ENCODE peak calls at places on chromosomes 12 and 14, in four cellular contexts. One of them, this sample, is unnamed.

GRCh38 chr12:76768566-76768965 is 4.7 kb downstream of the ZDHHC17 start:
- DNase-seq in WTC11: no peak
- DNase-seq in A549: no peak
- DNase-seq in HepG2: no peak
- DNase-seq in this sample: no peak

GRCh38 chr14:69460093-69460701 is 24.3 kb upstream of the PLEKHD1 start:
- DNase-seq in WTC11: peak
- DNase-seq in A549: peak
- DNase-seq in HepG2: peak
- DNase-seq in this sample: peak

GRCh38 chr12:14239935-14240872 is 125.3 kb upstream of the ATF7IP start:
- DNase-seq in WTC11: peak
- DNase-seq in A549: no peak
- DNase-seq in HepG2: no peak
- DNase-seq in this sample: no peak

GRCh38 chr14:59333668-59334067 is 131.5 kb downstream of the GPR135 start:
- DNase-seq in WTC11: no peak
- DNase-seq in A549: peak
- DNase-seq in HepG2: peak
- DNase-seq in this sample: no peak

GRCh38 chr12:70983692-70984091 is 63.2 kb upstream of the PTPRR start:
- DNase-seq in WTC11: peak
- DNase-seq in A549: no peak
- DNase-seq in HepG2: no peak
- DNase-seq in this sample: no peak

GRCh38 chr12:64669270-64669842 is 59.1 kb downstream of the RASSF3 start:
- DNase-seq in WTC11: peak
- DNase-seq in A549: no peak
- DNase-seq in HepG2: peak
- DNase-seq in this sample: peak

GRCh38 chr14:38867561-38868150 is 235.4 kb downstream of the SEC23A start:
- DNase-seq in WTC11: peak
- DNase-seq in A549: peak
- DNase-seq in HepG2: peak
- DNase-seq in this sample: peak

GRCh38 chr14:69612014-69612758 is 790 bp downstream of the SUSD6 start:
- DNase-seq in WTC11: peak
- DNase-seq in A549: no peak
- DNase-seq in HepG2: no peak
- DNase-seq in this sample: no peak

GRCh38 chr14:97029800-97030199 is 232.6 kb downstream of the VRK1 start:
- DNase-seq in WTC11: no peak
- DNase-seq in A549: no peak
- DNase-seq in HepG2: no peak
- DNase-seq in this sample: no peak

GRCh38 chr12:115354007-115354452 is 670.1 kb upstream of the TBX3 start:
- DNase-seq in WTC11: no peak
- DNase-seq in A549: peak
- DNase-seq in HepG2: peak
- DNase-seq in this sample: no peak

GRCh38 chr14:93012516-93013367 is 89.8 kb downstream of the CHGA start:
- DNase-seq in WTC11: no peak
- DNase-seq in A549: no peak
- DNase-seq in HepG2: no peak
- DNase-seq in this sample: no peak

GRCh38 chr12:132904718-132905328 is 17.4 kb upstream of the CHFR start:
- DNase-seq in WTC11: peak
- DNase-seq in A549: no peak
- DNase-seq in HepG2: no peak
- DNase-seq in this sample: peak

GRCh38 chr12:7108042-7108927 is 729 bp downstream of the C1RL start:
- DNase-seq in WTC11: peak
- DNase-seq in A549: peak
- DNase-seq in HepG2: peak
- DNase-seq in this sample: peak

GRCh38 chr14:99133563-99134332 is 138.2 kb downstream of the BCL11B start:
- DNase-seq in WTC11: no peak
- DNase-seq in A549: no peak
- DNase-seq in HepG2: no peak
- DNase-seq in this sample: no peak

GRCh38 chr12:94603434-94604068 is 46.8 kb downstream of the TMCC3 start:
- DNase-seq in WTC11: peak
- DNase-seq in A549: peak
- DNase-seq in HepG2: peak
- DNase-seq in this sample: peak

GRCh38 chr12:3199551-3200031 is 122.4 kb downstream of the TSPAN9 start:
- DNase-seq in WTC11: peak
- DNase-seq in A549: peak
- DNase-seq in HepG2: no peak
- DNase-seq in this sample: no peak

GRCh38 chr14:94122438-94122837 is 7.0 kb downstream of the IFI27L2 start:
- DNase-seq in WTC11: no peak
- DNase-seq in A549: no peak
- DNase-seq in HepG2: no peak
- DNase-seq in this sample: no peak

GRCh38 chr12:8996682-8997405 is 7.5 kb downstream of the KLRG1 start:
- DNase-seq in WTC11: no peak
- DNase-seq in A549: no peak
- DNase-seq in HepG2: no peak
- DNase-seq in this sample: no peak

GRCh38 chr12:109735825-109736551 is 22.4 kb downstream of the FAM222A start:
- DNase-seq in WTC11: peak
- DNase-seq in A549: no peak
- DNase-seq in HepG2: no peak
- DNase-seq in this sample: no peak

GRCh38 chr14:105315941-105316562 is 1.5 kb downstream of the PACS2 start:
- DNase-seq in WTC11: no peak
- DNase-seq in A549: no peak
- DNase-seq in HepG2: no peak
- DNase-seq in this sample: no peak

GRCh38 chr14:50837271-50837670 is 6.3 kb upstream of the NIN start:
- DNase-seq in WTC11: no peak
- DNase-seq in A549: no peak
- DNase-seq in HepG2: no peak
- DNase-seq in this sample: no peak

GRCh38 chr12:97061164-97061563 is 154.1 kb downstream of the NEDD1 start:
- DNase-seq in WTC11: no peak
- DNase-seq in A549: no peak
- DNase-seq in HepG2: no peak
- DNase-seq in this sample: no peak

GRCh38 chr14:94821705-94822104 is 51.8 kb upstream of the GSC start:
- DNase-seq in WTC11: no peak
- DNase-seq in A549: no peak
- DNase-seq in HepG2: no peak
- DNase-seq in this sample: no peak

GRCh38 chr14:61573748-61574513 is 121.4 kb upstream of the HIF1A start:
- DNase-seq in WTC11: no peak
- DNase-seq in A549: no peak
- DNase-seq in HepG2: no peak
- DNase-seq in this sample: no peak

GRCh38 chr14:77641207-77641533 is 24.7 kb upstream of the SPTLC2 start:
- DNase-seq in WTC11: no peak
- DNase-seq in A549: no peak
- DNase-seq in HepG2: no peak
- DNase-seq in this sample: no peak

GRCh38 chr14:101234588-101234937 is 326.7 kb upstream of the DIO3 start:
- DNase-seq in WTC11: no peak
- DNase-seq in A549: no peak
- DNase-seq in HepG2: no peak
- DNase-seq in this sample: no peak

GRCh38 chr14:37171678-37172023 is 755 bp downstream of the SLC25A21 start:
- DNase-seq in WTC11: no peak
- DNase-seq in A549: no peak
- DNase-seq in HepG2: no peak
- DNase-seq in this sample: no peak

GRCh38 chr14:106841701-106842100 is 1315.3 kb downstream of the TMEM121 start:
- DNase-seq in WTC11: no peak
- DNase-seq in A549: no peak
- DNase-seq in HepG2: no peak
- DNase-seq in this sample: no peak

GRCh38 chr12:130362060-130362459 is 24.4 kb downstream of the PIWIL1 start:
- DNase-seq in WTC11: no peak
- DNase-seq in A549: no peak
- DNase-seq in HepG2: no peak
- DNase-seq in this sample: no peak

GRCh38 chr14:99676657-99677056 is 7.4 kb upstream of the CYP46A1 start:
- DNase-seq in WTC11: no peak
- DNase-seq in A549: no peak
- DNase-seq in HepG2: no peak
- DNase-seq in this sample: no peak

GRCh38 chr12:54463484-54463883 is 9.9 kb downstream of the GTSF1 start:
- DNase-seq in WTC11: no peak
- DNase-seq in A549: no peak
- DNase-seq in HepG2: no peak
- DNase-seq in this sample: no peak

GRCh38 chr12:71046215-71046614 is 111.6 kb downstream of the TSPAN8 start:
- DNase-seq in WTC11: no peak
- DNase-seq in A549: peak
- DNase-seq in HepG2: no peak
- DNase-seq in this sample: no peak

GRCh38 chr14:54487771-54488170 is 1.0 kb downstream of the GMFB start:
- DNase-seq in WTC11: no peak
- DNase-seq in A549: peak
- DNase-seq in HepG2: no peak
- DNase-seq in this sample: no peak

GRCh38 chr12:121538699-121539061 is 42.1 kb downstream of the KDM2B start:
- DNase-seq in WTC11: peak
- DNase-seq in A549: peak
- DNase-seq in HepG2: peak
- DNase-seq in this sample: no peak

GRCh38 chr14:25150934-25151790 is 101.2 kb upstream of the STXBP6 start:
- DNase-seq in WTC11: no peak
- DNase-seq in A549: peak
- DNase-seq in HepG2: peak
- DNase-seq in this sample: peak

GRCh38 chr14:77485901-77486678 is 12.5 kb downstream of the ISM2 start:
- DNase-seq in WTC11: no peak
- DNase-seq in A549: peak
- DNase-seq in HepG2: no peak
- DNase-seq in this sample: no peak

GRCh38 chr14:81436296-81437138 is 36.4 kb upstream of the STON2 start:
- DNase-seq in WTC11: peak
- DNase-seq in A549: peak
- DNase-seq in HepG2: peak
- DNase-seq in this sample: peak

GRCh38 chr12:12387521-12387920 is 30.6 kb downstream of the BORCS5 start:
- DNase-seq in WTC11: no peak
- DNase-seq in A549: no peak
- DNase-seq in HepG2: no peak
- DNase-seq in this sample: no peak
- TF ChIP-seq USF2 in WTC11: no peak
- TF ChIP-seq USF2 in A549: no peak
- TF ChIP-seq USF2 in HepG2: no peak
- TF ChIP-seq USF2 in this sample: no peak

GRCh38 chr12:10503460-10503859 is 2.2 kb upstream of the EIF2S3B start:
- DNase-seq in WTC11: no peak
- DNase-seq in A549: no peak
- DNase-seq in HepG2: no peak
- DNase-seq in this sample: no peak
- TF ChIP-seq NR3C1 in WTC11: no peak
- TF ChIP-seq NR3C1 in A549: no peak
- TF ChIP-seq NR3C1 in HepG2: no peak
- TF ChIP-seq NR3C1 in this sample: no peak

DNA sequence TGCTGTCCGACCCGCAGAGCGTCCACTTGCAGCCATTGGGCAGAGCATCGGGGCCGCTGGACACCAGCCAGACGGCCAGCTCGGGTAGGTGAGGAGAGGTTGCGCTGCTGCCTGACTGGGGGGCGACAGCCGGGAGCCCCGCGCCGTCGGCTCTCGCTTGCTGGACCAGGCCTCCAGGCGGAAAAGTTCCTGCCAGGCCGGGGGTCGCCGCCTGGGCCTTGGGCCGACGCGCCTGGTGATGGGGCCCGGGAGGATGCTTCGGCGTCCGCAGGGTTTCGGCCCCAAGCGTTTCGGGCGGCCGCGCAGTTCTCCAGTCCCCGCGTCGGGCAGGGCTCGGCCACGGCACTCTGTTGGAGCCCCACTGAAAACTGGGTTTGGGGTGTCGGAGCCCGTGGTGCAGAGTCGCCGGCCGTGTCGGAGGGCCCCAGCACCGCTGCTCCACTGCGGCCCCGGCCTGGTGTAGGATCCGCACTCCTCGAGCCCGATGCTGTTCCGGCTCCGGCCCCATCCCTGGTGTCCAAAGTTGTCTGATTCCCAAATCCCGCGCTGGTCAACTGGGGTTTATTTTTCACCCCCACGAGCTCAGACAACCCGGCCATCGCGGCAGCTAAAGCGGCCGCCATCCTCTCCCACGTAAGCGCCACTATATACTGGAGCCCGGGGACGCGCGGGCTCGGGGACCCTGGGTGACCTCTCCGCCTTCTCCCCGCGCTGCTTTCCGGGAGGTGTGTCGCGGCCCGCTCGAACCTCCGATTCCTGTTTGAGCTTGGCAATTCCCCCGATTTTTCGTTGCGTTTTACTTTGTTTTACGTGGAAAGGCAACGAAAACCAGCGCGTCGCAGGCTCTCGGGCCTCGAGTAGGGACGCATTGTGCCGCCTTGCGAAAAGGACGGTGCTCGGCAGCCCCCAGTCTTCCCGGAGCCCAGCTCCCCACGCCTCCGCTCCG is 872 bp downstream of the VSX2 start:
- DNase-seq in WTC11: peak
- DNase-seq in A549: no peak
- DNase-seq in HepG2: no peak
- DNase-seq in this sample: no peak
- TF ChIP-seq USF2 in WTC11: no peak
- TF ChIP-seq USF2 in A549: no peak
- TF ChIP-seq USF2 in HepG2: no peak
- TF ChIP-seq USF2 in this sample: no peak

GRCh38 chr12:67649165-67650126 is 901 bp downstream of the DYRK2 start:
- DNase-seq in WTC11: peak
- DNase-seq in A549: no peak
- DNase-seq in HepG2: no peak
- DNase-seq in this sample: peak

GRCh38 chr12:67648306-67649164 is at the start of gene DYRK2:
- DNase-seq in WTC11: peak
- DNase-seq in A549: peak
- DNase-seq in HepG2: peak
- DNase-seq in this sample: peak

GRCh38 chr12:67650528-67651379 is 2.2 kb downstream of the DYRK2 start:
- DNase-seq in WTC11: no peak
- DNase-seq in A549: no peak
- DNase-seq in HepG2: no peak
- DNase-seq in this sample: no peak

GRCh38 chr12:67650127-67650495 is 1.6 kb downstream of the DYRK2 start:
- DNase-seq in WTC11: no peak
- DNase-seq in A549: no peak
- DNase-seq in HepG2: no peak
- DNase-seq in this sample: peak

DNA sequence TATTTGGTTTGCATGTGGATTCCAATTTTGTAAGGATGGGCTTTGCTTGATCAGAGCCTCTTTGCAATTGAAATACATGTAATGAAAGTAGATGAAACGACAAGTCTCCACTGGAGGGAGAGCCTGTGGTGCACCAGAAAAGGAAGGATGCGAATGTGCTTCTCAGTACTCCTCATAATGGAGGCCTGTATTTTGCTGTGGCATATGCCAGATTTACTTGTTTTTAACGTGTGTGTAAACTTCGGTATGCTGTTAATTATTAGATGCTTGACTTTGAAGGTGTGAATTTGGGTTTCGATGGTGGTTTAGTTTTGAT is 2.8 kb downstream of the DYRK2 start:
- DNase-seq in WTC11: no peak
- DNase-seq in A549: peak
- DNase-seq in HepG2: peak
- DNase-seq in this sample: no peak
- TF ChIP-seq NR3C1 in WTC11: no peak
- TF ChIP-seq NR3C1 in A549: no peak
- TF ChIP-seq NR3C1 in HepG2: no peak
- TF ChIP-seq NR3C1 in this sample: no peak

This sample was measured in K562.